ENCODE peak calls at places on chromosomes 11 and 22, in ten cellular contexts. O is fibroblast of lung; A is AG04449; P is cardiac muscle cell; E is adrenal gland; F is astrocyte of the spinal cord; Z is IMR-90; I is lower leg skin; R is CD8-positive, alpha-beta T cell; Y is vagina. N is an unnamed sample.

GRCh38 chr11:2796091-2796490 is 89.5 kb downstream of the CDKN1C start:
- DNase-seq in O (no peak), A (no peak), P (no peak), E (no peak), F (no peak), Z (no peak), I (peak; percentile 75), R (no peak), Y (no peak), N (no peak)

GRCh38 chr11:117933475-117933874 is 4.3 kb upstream of the TMPRSS13 start:
- DNase-seq in O (no peak), A (no peak), P (no peak), E (no peak), F (no peak), Z (no peak), I (peak; percentile 67), R (no peak), Y (no peak), N (no peak)

GRCh38 chr11:121281609-121282164 is 10.9 kb upstream of the SC5D start:
- DNase-seq in O (no peak), A (no peak), P (no peak), E (no peak), F (no peak), Z (no peak), I (no peak), R (no peak), Y (no peak), N (no peak)

GRCh38 chr22:36222887-36223450 is 16.4 kb downstream of the APOL2 start:
- DNase-seq in O (no peak), A (no peak), P (no peak), E (no peak), F (no peak), Z (no peak), I (peak; percentile 70), R (no peak), Y (peak; percentile 46), N (no peak)

GRCh38 chr11:131671764-131672163 is 301.3 kb downstream of the NTM start:
- DNase-seq in O (no peak), A (no peak), P (peak; percentile 71), E (no peak), F (no peak), Z (no peak), I (no peak), R (no peak), Y (no peak), N (no peak)

GRCh38 chr11:4418403-4418802 is 24.9 kb upstream of the TRIM21 start:
- DNase-seq in O (no peak), A (no peak), P (no peak), E (no peak), F (no peak), Z (no peak), I (no peak), R (no peak), Y (no peak), N (no peak)

GRCh38 chr11:45751430-45751829 is 53.5 kb upstream of the SLC35C1 start:
- DNase-seq in O (no peak), A (no peak), P (no peak), E (no peak), F (no peak), Z (no peak), I (no peak), R (no peak), Y (no peak), N (no peak)

GRCh38 chr11:10592331-10592730 is 23.9 kb upstream of the LYVE1 start:
- DNase-seq in O (peak; percentile 97), A (peak; percentile 86), P (no peak), E (no peak), F (peak; percentile 91), Z (peak; percentile 96), I (no peak), R (no peak), Y (no peak), N (peak; percentile 48)

GRCh38 chr22:47374901-47375575 is 612.6 kb downstream of the TBC1D22A start:
- DNase-seq in O (no peak), A (no peak), P (no peak), E (no peak), F (no peak), Z (no peak), I (peak; percentile 66), R (no peak), Y (no peak), N (no peak)

GRCh38 chr11:114132944-114133394 is 73.5 kb downstream of the ZBTB16 start:
- DNase-seq in O (peak; percentile 27), A (no peak), P (no peak), E (no peak), F (peak; percentile 85), Z (no peak), I (peak; percentile 87), R (no peak), Y (no peak), N (no peak)

GRCh38 chr11:44988981-44989635 is 38.4 kb upstream of the TP53I11 start:
- DNase-seq in O (no peak), A (no peak), P (no peak), E (no peak), F (no peak), Z (no peak), I (peak; percentile 69), R (peak; percentile 7), Y (no peak), N (no peak)

DNA sequence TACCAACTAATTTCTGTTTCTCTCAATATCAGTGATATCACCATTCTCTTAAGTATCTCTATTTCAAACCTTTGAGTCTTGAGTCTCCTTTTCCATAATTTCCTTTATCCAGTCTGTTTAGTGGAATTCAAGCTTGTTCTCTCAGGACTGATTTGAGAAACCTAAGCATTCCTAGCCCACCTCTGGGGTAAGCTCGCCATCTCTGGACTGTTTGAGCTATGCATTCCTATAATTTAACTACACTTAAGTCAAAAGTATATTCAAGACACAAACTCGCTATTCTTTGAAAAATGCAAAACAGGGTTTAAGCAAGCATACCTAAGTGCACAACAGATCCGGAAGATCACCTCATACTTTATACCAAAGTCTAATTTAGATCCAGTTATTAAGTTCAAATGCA is 2.1 kb upstream of the DLAT start:
- DNase-seq in O (no peak), A (no peak), P (peak; percentile 37), E (no peak), F (no peak), Z (no peak), I (no peak), R (no peak), Y (no peak), N (no peak)
- TF ChIP-seq CTCF in O (no peak), A (no peak), P (no peak), E (no peak), F (no peak), Z (no peak), I (no peak), R (no peak), Y (no peak), N (peak; percentile 4)

DNA sequence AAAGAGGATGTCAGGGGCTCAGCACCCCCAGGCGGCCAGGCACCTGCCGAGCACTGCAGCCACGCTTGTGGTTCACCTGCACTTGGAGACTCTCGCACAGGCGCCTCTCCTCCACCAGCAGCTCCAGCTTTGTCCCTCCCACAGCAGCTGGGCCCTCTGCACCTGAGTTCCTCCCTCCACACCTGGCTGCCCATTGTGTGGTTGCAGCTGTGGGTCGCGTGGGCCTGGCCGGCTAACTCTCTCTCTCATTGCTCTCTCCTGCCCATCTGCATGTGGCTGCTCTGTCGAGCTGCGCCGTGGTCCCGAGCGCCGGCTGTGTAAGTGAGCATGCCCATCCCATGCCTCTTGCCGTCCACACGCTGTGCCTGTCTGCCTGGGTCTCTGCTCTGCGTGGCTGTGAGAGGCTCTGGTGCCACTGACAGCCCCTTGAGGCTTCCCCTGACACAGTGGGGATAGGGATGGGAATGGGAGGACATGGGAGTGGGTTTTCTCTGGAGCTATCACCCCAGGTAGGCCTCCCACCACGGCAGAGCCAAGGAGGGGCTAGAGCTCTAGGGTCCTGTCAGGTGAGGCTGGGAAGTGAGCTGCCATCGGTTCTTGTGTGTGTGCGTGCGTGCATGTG is 8.5 kb upstream of the ACR start:
- DNase-seq in O (no peak), A (no peak), P (no peak), E (no peak), F (no peak), Z (no peak), I (peak; percentile 77), R (no peak), Y (no peak), N (no peak)
- H3K4me3 ChIP-seq in O (no peak overlapping the region), A (no peak overlapping the region), P (no peak overlapping the region), E (no peak overlapping the region), F (no peak overlapping the region), Z (no peak overlapping the region), I (no peak overlapping the region), R (no peak overlapping the region), Y (no peak overlapping the region), N (no peak overlapping the region)

DNA sequence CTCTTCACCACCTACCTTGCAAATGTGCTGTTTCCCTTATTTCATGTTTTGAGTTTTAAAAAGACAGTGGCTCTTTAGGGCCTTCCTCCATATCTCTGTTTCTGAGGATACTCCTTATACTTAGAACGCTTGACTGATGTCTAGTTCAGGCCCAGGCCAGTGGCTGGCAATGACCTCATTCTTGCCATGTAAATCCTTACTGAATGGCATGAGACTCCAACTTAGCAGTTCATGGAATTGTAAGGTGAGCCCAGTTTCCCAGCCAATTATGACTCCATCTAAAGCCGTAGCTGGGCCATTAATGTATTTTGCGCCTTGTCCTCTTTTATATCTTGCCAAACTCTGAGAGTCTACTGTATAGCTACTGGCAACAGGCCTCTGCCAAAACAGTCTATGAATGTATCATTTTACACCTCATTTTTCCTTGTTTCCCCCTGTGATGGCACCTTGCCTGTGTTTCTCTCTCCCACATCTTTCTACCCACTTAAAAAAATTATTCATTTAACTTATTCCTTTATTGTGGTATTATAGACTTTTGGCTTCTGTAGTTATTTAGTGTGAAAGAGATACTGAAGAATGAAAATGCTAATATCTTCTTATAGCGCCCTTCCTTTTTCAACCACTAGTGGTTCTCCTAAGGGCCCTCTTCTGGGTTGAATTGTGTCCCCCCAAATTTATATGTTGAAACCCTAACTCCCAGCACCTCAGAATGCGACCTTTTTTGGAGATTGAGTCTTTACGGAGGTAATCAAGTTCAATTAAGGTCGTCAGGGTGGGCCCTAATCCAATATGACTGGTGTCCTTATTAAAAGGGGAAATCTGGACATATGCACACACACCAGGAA is 67.4 kb downstream of the ZNRF3 start:
- DNase-seq in O (no peak), A (no peak), P (no peak), E (peak; percentile 11), F (no peak), Z (no peak), I (peak; percentile 29), R (no peak), Y (no peak), N (no peak)
- TF ChIP-seq CTCF in O (no peak), A (no peak), P (no peak), E (no peak), F (no peak), Z (no peak), I (no peak), R (no peak), Y (no peak), N (peak; percentile 16)

DNA sequence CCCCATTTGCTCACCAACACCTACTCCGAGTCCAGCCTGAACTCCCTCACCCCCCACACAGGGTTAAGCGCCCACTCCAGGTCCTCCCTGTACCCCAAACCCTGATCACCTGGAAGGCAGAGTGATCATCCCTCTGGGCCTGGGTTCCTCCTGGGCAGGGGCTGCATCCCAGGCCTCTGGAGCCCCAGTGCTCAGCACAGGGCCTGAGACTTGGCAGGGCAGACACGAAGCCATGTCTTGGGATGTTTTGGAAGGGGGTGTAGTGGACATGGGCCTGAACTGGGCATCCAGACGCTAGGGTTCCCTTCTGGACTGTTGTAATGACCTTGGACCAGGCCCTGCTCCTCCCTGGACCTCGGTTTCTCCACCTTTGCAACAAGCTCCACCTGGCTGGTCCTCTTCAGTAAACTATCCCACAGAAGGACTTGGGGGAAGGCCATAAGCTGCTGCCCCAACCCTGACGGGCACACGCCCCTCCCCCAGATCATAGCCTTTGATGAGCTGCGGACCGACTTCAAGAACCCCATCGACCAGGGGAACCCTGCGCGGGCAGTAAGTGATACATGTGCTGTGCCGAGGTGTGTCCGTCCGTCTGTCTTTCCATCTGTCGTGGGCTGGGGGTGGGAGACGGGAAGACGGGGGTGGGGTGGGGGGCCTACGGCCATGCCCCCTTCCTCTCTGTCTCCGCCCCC is 3.9 kb downstream of the CNIH2 start:
- DNase-seq in O (no peak), A (no peak), P (no peak), E (no peak), F (no peak), Z (no peak), I (no peak), R (no peak), Y (no peak), N (no peak)
- H3K4me3 ChIP-seq in O (no peak overlapping the region), A (no peak overlapping the region), P (no peak overlapping the region), E (no peak overlapping the region), F (no peak overlapping the region), Z (no peak overlapping the region), I (no peak overlapping the region), R (no peak overlapping the region), Y (no peak overlapping the region), N (no peak overlapping the region)